ENCODE peak calls at places on chromosomes 11 and 22, in five cellular contexts. V is left lung; K is psoas muscle; X is endodermal cell; C is CD4-positive, alpha-beta T cell. O is an unnamed sample. For H3K9me3 and H3K27me3, the result is how much of the 10 kb centered on the place peaks cover.

GRCh38 chr11:126834573-126834972 is 166.0 kb downstream of the KIRREL3 start:
- DNase-seq in K (no peak), C (no peak), V (no peak), X (peak), O (no peak)

GRCh38 chr11:1501421-1502167 is 15.0 kb upstream of the MOB2 start:
- DNase-seq in X (no peak), C (no peak), K (peak), V (peak), O (no peak)

GRCh38 chr11:73347067-73347466 is 29.1 kb upstream of the RELT start:
- DNase-seq in V (no peak), X (no peak), C (no peak), K (no peak), O (no peak)

GRCh38 chr11:75949023-75949672 is 134.1 kb downstream of the UVRAG start:
- DNase-seq in C (no peak), X (no peak), V (no peak), K (no peak), O (no peak)

GRCh38 chr11:119370486-119371046 is 10.9 kb downstream of the USP2 start:
- DNase-seq in K (peak), X (peak), V (no peak), C (no peak), O (no peak)

GRCh38 chr22:33049125-33049729 is 9.0 kb downstream of the SYN3 start:
- DNase-seq in V (no peak), K (peak), X (peak), C (peak), O (no peak)

GRCh38 chr11:10911907-10912306 is 54.1 kb upstream of the ZBED5 start:
- DNase-seq in X (no peak), C (no peak), K (no peak), V (no peak), O (no peak)

GRCh38 chr11:76587810-76588454 is 82.6 kb downstream of the LRRC32 start:
- DNase-seq in C (no peak), V (no peak), X (no peak), K (no peak), O (no peak)

GRCh38 chr22:37818397-37819099 is 4.6 kb upstream of the GALR3 start:
- DNase-seq in C (peak), X (peak), K (peak), V (peak), O (no peak)

GRCh38 chr11:66851698-66852465 is 5.0 kb upstream of the LRFN4 start:
- DNase-seq in X (peak), K (peak), V (peak), C (no peak), O (no peak)

GRCh38 chr22:22565991-22566390 is 6.9 kb upstream of the PRAME start:
- DNase-seq in X (no peak), V (no peak), C (no peak), K (no peak), O (no peak)

GRCh38 chr11:73510877-73511276 is 87.0 kb downstream of the FAM168A start:
- DNase-seq in V (no peak), X (no peak), C (no peak), K (no peak), O (no peak)

GRCh38 chr11:115162919-115163318 is 341.3 kb downstream of the CADM1 start:
- DNase-seq in X (no peak), V (no peak), K (no peak), C (no peak), O (no peak)

GRCh38 chr11:5234390-5234834 is at the start of gene HBD:
- DNase-seq in K (no peak), V (no peak), C (no peak), X (no peak), O (no peak)

GRCh38 chr11:130633466-130633865 is 185.0 kb downstream of the ADAMTS15 start:
- DNase-seq in C (no peak), X (no peak), K (no peak), V (no peak), O (no peak)

GRCh38 chr11:58905716-58906547 is 33.4 kb upstream of the GLYATL1 start:
- DNase-seq in K (peak), V (peak), C (no peak), X (peak), O (no peak)

GRCh38 chr22:40890881-40891280 is 29.0 kb upstream of the DNAJB7 start:
- DNase-seq in X (no peak), C (no peak), V (no peak), K (no peak), O (no peak)

GRCh38 chr11:67024410-67024809 is 1.5 kb downstream of the SYT12 start:
- DNase-seq in C (peak), V (no peak), X (no peak), K (no peak), O (no peak)

GRCh38 chr11:73070653-73071052 is 71.5 kb downstream of the FCHSD2 start:
- DNase-seq in C (no peak), X (no peak), K (no peak), V (no peak), O (no peak)

GRCh38 chr11:71396548-71397123 is 51.6 kb downstream of the DHCR7 start:
- DNase-seq in X (no peak), K (no peak), C (no peak), V (no peak), O (no peak)

GRCh38 chr11:36453678-36454077 is 56.4 kb downstream of the TRAF6 start:
- DNase-seq in X (no peak), K (no peak), V (no peak), C (no peak), O (no peak)

GRCh38 chr11:75428301-75428724 is 4.7 kb downstream of the KLHL35 start:
- DNase-seq in K (peak), C (peak), V (peak), X (peak), O (peak)

GRCh38 chr11:108435066-108435465 is 32.3 kb downstream of the C11orf65 start:
- DNase-seq in C (no peak), X (no peak), V (no peak), K (no peak), O (no peak)

GRCh38 chr22:46933040-46933439 is 170.6 kb downstream of the TBC1D22A start:
- DNase-seq in V (no peak), X (no peak), C (no peak), K (no peak), O (no peak)

DNA sequence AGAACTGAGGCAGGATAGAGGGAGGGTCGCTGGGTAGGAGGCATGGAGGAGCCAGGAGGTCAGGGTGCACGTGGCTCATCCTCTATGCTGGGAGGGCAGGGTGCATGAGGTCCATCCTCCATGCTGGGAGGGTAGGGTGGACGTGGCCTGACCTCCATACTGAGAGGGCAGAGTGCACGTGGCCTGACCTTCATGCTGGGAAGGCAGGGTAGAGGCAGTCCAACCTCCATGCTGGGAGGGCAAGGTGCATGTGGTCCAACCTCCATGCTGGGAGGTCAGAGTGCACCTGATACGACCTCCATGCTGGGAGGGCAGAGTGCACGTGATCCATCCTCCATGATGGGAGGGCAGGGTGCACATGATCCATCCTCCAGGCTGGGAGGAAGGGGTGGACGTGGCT is 622.3 kb downstream of the BRD1 start:
- DNase-seq in C (no peak), X (no peak), V (no peak), K (no peak), O (no peak)
- H3K9me3 ChIP-seq in C (under half), X (under half), V (under half), K (under half), O (under half)

GRCh38 chr11:120789391-120789790 is 234.5 kb upstream of the TBCEL start:
- DNase-seq in K (no peak), V (no peak), C (no peak), X (peak), O (no peak)

GRCh38 chr11:120793806-120794479 is 230.0 kb upstream of the TBCEL start:
- DNase-seq in K (no peak), X (no peak), V (no peak), C (no peak), O (no peak)

GRCh38 chr11:120794748-120795147 is 229.2 kb upstream of the TBCEL start:
- DNase-seq in X (no peak), K (no peak), V (no peak), C (no peak), O (no peak)

GRCh38 chr11:120793150-120793549 is 230.8 kb upstream of the TBCEL start:
- DNase-seq in V (no peak), C (no peak), K (no peak), X (no peak), O (no peak)

DNA sequence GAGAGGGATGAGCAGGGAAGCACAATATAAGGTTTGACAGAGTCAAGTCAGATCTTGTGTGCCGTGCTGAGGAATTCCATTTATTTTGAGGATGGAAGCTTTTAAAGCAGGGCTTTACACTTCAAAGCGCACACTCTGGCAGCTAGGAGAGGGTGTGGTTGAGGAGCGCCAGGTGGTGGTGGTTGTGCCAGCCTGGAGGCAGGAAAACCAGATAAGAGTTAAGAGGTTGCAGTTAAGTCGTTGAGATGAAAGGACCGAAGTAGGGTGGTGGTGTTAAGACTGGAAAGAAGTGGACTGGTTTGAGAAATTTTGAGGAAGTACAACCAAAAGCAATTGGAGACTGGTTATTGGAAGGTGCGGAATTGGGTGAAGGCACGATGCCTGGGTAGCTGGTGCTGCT is 231.6 kb upstream of the TBCEL start:
- DNase-seq in C (no peak), K (no peak), X (peak), V (no peak), O (no peak)
- H3K27me3 ChIP-seq in C (under half), K (under half), X (under half), V (under half), O (under half)

GRCh38 chr11:56700919-56701485 is 2.1 kb downstream of the OR9G1 start:
- DNase-seq in X (no peak), K (no peak), C (no peak), V (no peak), O (no peak)

GRCh38 chr11:56698795-56699194 is at the start of gene OR9G1:
- DNase-seq in C (no peak), V (no peak), K (no peak), X (no peak), O (no peak)

GRCh38 chr11:56705784-56706396 is 7.0 kb downstream of the OR9G1 start:
- DNase-seq in C (no peak), V (no peak), K (no peak), X (no peak), O (no peak)

DNA sequence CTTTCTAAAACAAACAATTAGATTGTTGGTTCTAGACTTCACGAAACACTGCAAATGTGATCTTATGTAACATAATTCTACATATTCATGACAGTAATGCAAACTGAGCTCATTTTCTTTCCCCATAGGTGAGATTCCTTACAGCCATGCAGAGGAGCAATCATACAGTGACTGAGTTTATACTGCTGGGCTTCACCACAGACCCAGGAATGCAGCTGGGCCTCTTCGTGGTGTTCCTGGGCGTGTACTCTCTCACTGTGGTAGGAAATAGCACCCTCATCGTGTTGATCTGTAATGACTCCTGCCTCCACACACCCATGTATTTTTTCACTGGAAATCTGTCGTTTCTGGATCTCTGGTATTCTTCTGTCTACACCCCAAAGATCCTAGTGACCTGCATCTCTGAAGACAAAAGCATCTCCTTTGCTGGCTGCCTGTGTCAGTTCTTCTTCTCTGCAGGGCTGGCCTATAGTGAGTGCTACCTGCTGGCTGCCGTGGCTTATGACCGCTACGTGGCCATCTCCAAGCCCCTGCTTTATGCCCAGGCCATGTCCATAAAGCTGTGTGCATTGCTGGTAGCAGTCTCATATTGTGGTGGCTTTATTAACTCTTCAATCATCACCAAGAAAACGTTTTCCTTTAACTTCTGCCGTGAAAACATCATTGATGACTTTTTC is 1.5 kb downstream of the OR9G1 start:
- DNase-seq in X (no peak), K (no peak), C (no peak), V (no peak), O (no peak)
- H3K9me3 ChIP-seq in X (under half), K (under half), C (under half), V (under half), O (under half)

GRCh38 chr11:134716582-134716981 is 304.5 kb upstream of the B3GAT1 start:
- DNase-seq in C (no peak), K (no peak), V (no peak), X (no peak), O (no peak)
- H3K27me3 ChIP-seq in C (under half), K (under half), V (under half), X (under half), O (under half)

O was measured in esophagus squamous epithelium.